ENCODE peak calls at places on chromosomes 5 and 9, in four cellular contexts. One of them, this sample, is unnamed.

GRCh38 chr9:95379630-95380029 is 62.1 kb upstream of the FANCC start:
- DNase-seq in heart right ventricle: no peak
- DNase-seq in ovary: no peak
- DNase-seq in body of pancreas: no peak
- DNase-seq in this sample: no peak

GRCh38 chr9:12884736-12885395 is 110.0 kb downstream of the LURAP1L start:
- DNase-seq in ovary: no peak
- DNase-seq in heart right ventricle: no peak
- DNase-seq in body of pancreas: no peak
- DNase-seq in this sample: no peak

GRCh38 chr5:148826082-148826971 is at the start of gene ADRB2:
- DNase-seq in ovary: peak
- DNase-seq in heart right ventricle: peak
- DNase-seq in body of pancreas: peak
- DNase-seq in this sample: peak

GRCh38 chr5:580436-580835 is 31.7 kb upstream of the CEP72 start:
- DNase-seq in heart right ventricle: no peak
- DNase-seq in ovary: no peak
- DNase-seq in body of pancreas: no peak
- DNase-seq in this sample: no peak

GRCh38 chr5:58241383-58241782 is 218.5 kb downstream of the PLK2 start:
- DNase-seq in ovary: no peak
- DNase-seq in body of pancreas: no peak
- DNase-seq in heart right ventricle: peak
- DNase-seq in this sample: no peak

GRCh38 chr9:134734270-134734669 is 92.7 kb downstream of the COL5A1 start:
- DNase-seq in ovary: peak
- DNase-seq in body of pancreas: peak
- DNase-seq in heart right ventricle: no peak
- DNase-seq in this sample: no peak

GRCh38 chr5:134594797-134595457 is 37.7 kb downstream of the SAR1B start:
- DNase-seq in heart right ventricle: no peak
- DNase-seq in body of pancreas: no peak
- DNase-seq in ovary: no peak
- DNase-seq in this sample: no peak

GRCh38 chr5:89110916-89111646 is 228.1 kb upstream of the MEF2C start:
- DNase-seq in body of pancreas: no peak
- DNase-seq in heart right ventricle: no peak
- DNase-seq in ovary: no peak
- DNase-seq in this sample: no peak

GRCh38 chr5:154758977-154759376 is 3.8 kb downstream of the LARP1 start:
- DNase-seq in heart right ventricle: no peak
- DNase-seq in body of pancreas: no peak
- DNase-seq in ovary: no peak
- DNase-seq in this sample: no peak
- H3K27ac ChIP-seq in heart right ventricle: no peak
- H3K27ac ChIP-seq in body of pancreas: peak
- H3K27ac ChIP-seq in ovary: no peak
- H3K27ac ChIP-seq in this sample: no peak

DNA sequence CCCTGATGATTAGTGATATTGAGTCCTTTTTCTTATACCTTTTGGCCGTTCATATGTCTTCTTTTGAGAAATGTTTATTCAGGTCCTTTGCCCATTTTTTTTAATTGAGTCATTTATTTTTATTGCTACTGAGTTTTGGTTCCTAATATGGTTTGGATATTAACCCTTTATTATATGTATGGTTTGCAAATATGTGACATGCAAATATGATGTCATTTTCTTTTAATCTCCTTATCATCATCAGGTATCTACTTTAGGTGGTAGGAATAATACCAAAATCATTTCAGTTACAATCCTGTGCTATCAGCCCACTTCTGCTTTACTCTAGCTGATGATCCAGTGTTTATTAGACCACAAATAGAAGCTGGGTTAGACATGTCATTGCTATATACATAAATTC is 102.3 kb upstream of the TRPC7 start:
- DNase-seq in heart right ventricle: no peak
- DNase-seq in ovary: no peak
- DNase-seq in body of pancreas: no peak
- DNase-seq in this sample: no peak
- H3K27ac ChIP-seq in heart right ventricle: no peak
- H3K27ac ChIP-seq in ovary: no peak
- H3K27ac ChIP-seq in body of pancreas: no peak
- H3K27ac ChIP-seq in this sample: no peak

GRCh38 chr9:96500696-96501660 is 51.0 kb downstream of the HABP4 start:
- DNase-seq in ovary: peak
- DNase-seq in body of pancreas: no peak
- DNase-seq in heart right ventricle: no peak
- DNase-seq in this sample: no peak

GRCh38 chr9:96497117-96497399 is 47.1 kb downstream of the HABP4 start:
- DNase-seq in ovary: no peak
- DNase-seq in heart right ventricle: no peak
- DNase-seq in body of pancreas: no peak
- DNase-seq in this sample: no peak

GRCh38 chr9:96498796-96499195 is 48.8 kb downstream of the HABP4 start:
- DNase-seq in heart right ventricle: no peak
- DNase-seq in ovary: no peak
- DNase-seq in body of pancreas: no peak
- DNase-seq in this sample: no peak

GRCh38 chr9:96496368-96497116 is 46.6 kb downstream of the HABP4 start:
- DNase-seq in body of pancreas: no peak
- DNase-seq in ovary: peak
- DNase-seq in heart right ventricle: no peak
- DNase-seq in this sample: no peak

GRCh38 chr9:96499257-96499656 is 49.3 kb downstream of the HABP4 start:
- DNase-seq in heart right ventricle: no peak
- DNase-seq in body of pancreas: no peak
- DNase-seq in ovary: no peak
- DNase-seq in this sample: no peak
- H3K27ac ChIP-seq in heart right ventricle: no peak
- H3K27ac ChIP-seq in body of pancreas: no peak
- H3K27ac ChIP-seq in ovary: no peak
- H3K27ac ChIP-seq in this sample: peak

GRCh38 chr5:167731951-167732350 is 559.5 kb upstream of the WWC1 start:
- DNase-seq in ovary: no peak
- DNase-seq in body of pancreas: no peak
- DNase-seq in heart right ventricle: no peak
- DNase-seq in this sample: no peak

GRCh38 chr5:167730121-167730520 is 561.3 kb upstream of the WWC1 start:
- DNase-seq in body of pancreas: no peak
- DNase-seq in heart right ventricle: no peak
- DNase-seq in ovary: no peak
- DNase-seq in this sample: no peak

GRCh38 chr5:167732499-167732898 is 558.9 kb upstream of the WWC1 start:
- DNase-seq in heart right ventricle: no peak
- DNase-seq in body of pancreas: no peak
- DNase-seq in ovary: no peak
- DNase-seq in this sample: no peak

GRCh38 chr5:167726641-167727040 is 564.8 kb upstream of the WWC1 start:
- DNase-seq in heart right ventricle: no peak
- DNase-seq in ovary: no peak
- DNase-seq in body of pancreas: no peak
- DNase-seq in this sample: no peak

GRCh38 chr5:167730656-167731055 is 560.8 kb upstream of the WWC1 start:
- DNase-seq in body of pancreas: no peak
- DNase-seq in ovary: no peak
- DNase-seq in heart right ventricle: no peak
- DNase-seq in this sample: no peak
- H3K27ac ChIP-seq in body of pancreas: no peak
- H3K27ac ChIP-seq in ovary: no peak
- H3K27ac ChIP-seq in heart right ventricle: no peak
- H3K27ac ChIP-seq in this sample: no peak

GRCh38 chr9:129520981-129521380 is 99.9 kb downstream of the C9orf50 start:
- DNase-seq in heart right ventricle: no peak
- DNase-seq in body of pancreas: no peak
- DNase-seq in ovary: no peak
- DNase-seq in this sample: no peak
- H3K27ac ChIP-seq in heart right ventricle: no peak
- H3K27ac ChIP-seq in body of pancreas: no peak
- H3K27ac ChIP-seq in ovary: no peak
- H3K27ac ChIP-seq in this sample: no peak

GRCh38 chr9:114174557-114174875 is 19.2 kb downstream of the COL27A1 start:
- DNase-seq in body of pancreas: peak
- DNase-seq in heart right ventricle: no peak
- DNase-seq in ovary: no peak
- DNase-seq in this sample: no peak
- H3K27ac ChIP-seq in body of pancreas: peak
- H3K27ac ChIP-seq in heart right ventricle: peak
- H3K27ac ChIP-seq in ovary: no peak
- H3K27ac ChIP-seq in this sample: peak

This sample was measured in substantia nigra.